ENCODE peak calls at places on chromosome X, in nine cellular contexts. U is head of caudate nucleus; P is cardiac muscle cell; M is stimulated activated naive CD8-positive, alpha-beta T cell treated with anti-CD3 and anti-CD28 coated beads, Interleukin-15, Interleukin-2, amounts not matched to agents 100 U/mL and 50 U/mL, for 24 hours; W is stimulated activated CD8-positive, alpha-beta memory T cell treated with anti-CD3 and anti-CD28 coated beads, Interleukin-15, amount 100 ng/mL, for 48 hours; J is A172; Q is ureter; O is amniotic epithelial cell; G is OCI-LY7. F is an unnamed sample.

GRCh38 chrX:9619581-9619980 is 146.1 kb downstream of the GPR143 start:
- DNase-seq in U (no peak), P (no peak), M (no peak), W (no peak), J (no peak), Q (no peak), O (no peak), G (no peak), F (no peak)

GRCh38 chrX:16610121-16610565 is 39.8 kb upstream of the S100G start:
- DNase-seq in U (no peak), P (no peak), M (no peak), W (no peak), J (peak), Q (no peak), O (peak), G (no peak), F (peak)

GRCh38 chrX:42079968-42080367 is 156.6 kb upstream of the CASK start:
- DNase-seq in U (no peak), P (no peak), M (no peak), W (no peak), J (no peak), Q (no peak), O (peak), G (no peak), F (no peak)

GRCh38 chrX:49171752-49172279 is at the start of gene PLP2:
- DNase-seq in U (no peak), P (peak), M (peak), W (peak), J (peak), Q (no peak), O (peak), G (peak), F (no peak)

GRCh38 chrX:72094894-72095293 is 36.8 kb downstream of the RTL5 start:
- DNase-seq in U (no peak), P (peak), M (peak), W (no peak), J (no peak), Q (no peak), O (peak), G (no peak), F (no peak)

GRCh38 chrX:48487362-48487785 is 11.4 kb downstream of the FTSJ1 start:
- DNase-seq in U (no peak), P (no peak), M (no peak), W (no peak), J (peak), Q (no peak), O (peak), G (no peak), F (peak)

GRCh38 chrX:15675490-15675921 is 10.9 kb upstream of the CLTRN start:
- DNase-seq in U (peak), P (peak), M (peak), W (peak), J (no peak), Q (peak), O (no peak), G (peak), F (peak)

GRCh38 chrX:132957211-132958085 is 981 bp downstream of the HS6ST2 start:
- DNase-seq in U (peak), P (peak), M (no peak), W (no peak), J (no peak), Q (no peak), O (no peak), G (no peak), F (peak)

GRCh38 chrX:83916525-83916924 is 55.6 kb downstream of the CYLC1 start:
- DNase-seq in U (no peak), P (peak), M (no peak), W (no peak), J (no peak), Q (no peak), O (peak), G (peak), F (no peak)

GRCh38 chrX:111719426-111720210 is 38.6 kb downstream of the ALG13 start:
- DNase-seq in U (no peak), P (no peak), M (no peak), W (no peak), J (no peak), Q (no peak), O (peak), G (peak), F (no peak)

GRCh38 chrX:45907776-45908175 is 637.4 kb downstream of the ZNF674 start:
- DNase-seq in U (no peak), P (no peak), M (no peak), W (no peak), J (no peak), Q (no peak), O (no peak), G (no peak), F (no peak)